ENCODE peak calls at places on chromosomes 13 and 19, in five cellular contexts. A is ascending aorta, T is lower lobe of right lung, I is upper lobe of right lung, D is neural progenitor cell. C is an unnamed sample. For H3K9me3, the result is how much of the 10 kb centered on the place peaks cover.

GRCh38 chr19:23402388-23402787 is 7.1 kb upstream of the ZNF91 start:
- DNase-seq in A (no peak), T (no peak), I (no peak), D (no peak), C (no peak)

GRCh38 chr19:16131648-16132047 is 11.8 kb upstream of the HSH2D start:
- DNase-seq in A (no peak), T (no peak), I (no peak), D (no peak), C (no peak)

GRCh38 chr13:114056205-114057013 is 76.0 kb downstream of the RASA3 start:
- DNase-seq in A (no peak), T (no peak), I (no peak), D (no peak), C (peak)

GRCh38 chr13:43146400-43146799 is 123.0 kb downstream of the DNAJC15 start:
- DNase-seq in A (no peak), T (no peak), I (no peak), D (no peak), C (no peak)

GRCh38 chr13:25409938-25410337 is 38.2 kb downstream of the ATP8A2 start:
- DNase-seq in A (no peak), T (no peak), I (no peak), D (no peak), C (no peak)

GRCh38 chr19:48896191-48896720 is 2.3 kb downstream of the TULP2 start:
- DNase-seq in A (no peak), T (peak), I (peak), D (peak), C (peak)

GRCh38 chr19:11191273-11191755 is 6.0 kb downstream of the KANK2 start:
- DNase-seq in A (peak), T (peak), I (no peak), D (no peak), C (peak)

GRCh38 chr19:16888629-16889371 is at the start of gene F2RL3:
- DNase-seq in A (no peak), T (peak), I (peak), D (no peak), C (peak)

GRCh38 chr19:11480081-11480926 is 542 bp downstream of the ELAVL3 start:
- DNase-seq in A (no peak), T (no peak), I (no peak), D (no peak), C (peak)

GRCh38 chr13:89199138-89199537 is 1528.0 kb downstream of the SLITRK5 start:
- DNase-seq in A (no peak), T (no peak), I (no peak), D (no peak), C (no peak)

GRCh38 chr13:57631607-57632275 is at the start of gene PCDH17:
- DNase-seq in A (no peak), T (no peak), I (peak), D (peak), C (no peak)

GRCh38 chr13:94586371-94586770 is 9.6 kb downstream of the TGDS start:
- DNase-seq in A (no peak), T (no peak), I (no peak), D (no peak), C (no peak)

DNA sequence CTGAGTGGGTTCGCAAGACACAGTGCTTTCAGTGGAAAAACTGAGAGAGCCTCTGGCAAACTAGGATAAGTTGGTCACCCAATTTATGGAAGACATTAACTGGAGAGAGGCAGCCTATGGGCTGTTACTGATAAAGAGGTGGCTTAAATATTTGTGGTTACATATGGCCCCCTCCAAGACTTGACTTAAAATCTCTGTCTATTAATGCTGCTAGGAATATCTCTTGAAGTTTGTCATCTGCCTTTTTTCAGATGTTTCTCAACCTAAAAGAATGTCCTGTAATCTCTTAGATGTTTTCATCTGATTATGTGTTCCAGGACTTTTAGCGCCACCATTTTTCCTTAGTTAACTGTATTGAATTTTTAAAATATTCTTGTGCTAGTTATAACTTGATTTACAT is 54.6 kb downstream of the NAA16 start:
- DNase-seq in A (no peak), T (no peak), I (no peak), D (no peak), C (no peak)
- H3K27ac ChIP-seq in A (no peak), T (no peak), I (no peak), D (no peak), C (no peak)

GRCh38 chr19:34960103-34960805 is 3.8 kb downstream of the ZNF792 start:
- DNase-seq in A (no peak), T (no peak), I (no peak), D (no peak), C (no peak)
- H3K9me3 ChIP-seq in A (under half), T (half or more), I (under half), D (under half), C (half or more)

GRCh38 chr13:73765651-73766384 is 368.4 kb downstream of the KLF12 start:
- DNase-seq in A (peak), T (peak), I (peak), D (peak), C (peak)
- H3K27ac ChIP-seq in A (peak), T (peak), I (peak), D (peak), C (peak)

DNA sequence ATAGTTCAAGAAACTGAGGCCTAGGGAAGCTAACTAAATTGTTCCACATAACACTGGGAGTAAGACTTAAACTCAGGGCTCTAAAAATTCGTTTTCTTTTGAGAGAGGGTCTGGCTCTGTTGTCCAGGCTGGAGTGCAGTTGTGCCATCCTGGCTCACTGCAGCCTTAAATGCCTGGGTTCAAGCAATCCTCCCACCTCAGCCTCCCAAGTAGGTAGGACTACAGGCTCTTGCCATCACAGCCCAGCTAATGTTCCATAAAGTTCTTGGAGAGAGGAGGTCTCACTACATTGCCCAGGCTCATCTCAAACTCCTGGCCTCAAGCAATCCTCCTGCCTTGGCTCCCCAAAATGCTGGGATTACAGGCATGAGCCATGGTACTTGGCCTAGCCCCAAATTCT is 10.7 kb downstream of the ZMYM5 start:
- DNase-seq in A (no peak), T (no peak), I (no peak), D (no peak), C (no peak)
- H3K9me3 ChIP-seq in A (under half), T (under half), I (under half), D (under half), C (under half)

GRCh38 chr19:1399079-1399478 is 2.3 kb downstream of the GAMT start:
- DNase-seq in A (no peak), T (no peak), I (no peak), D (no peak), C (peak)

GRCh38 chr19:1401138-1401888 is at the start of gene GAMT:
- DNase-seq in A (no peak), T (no peak), I (no peak), D (peak), C (no peak)

GRCh38 chr19:1397838-1398237 is 3.5 kb downstream of the GAMT start:
- DNase-seq in A (no peak), T (no peak), I (no peak), D (no peak), C (no peak)

GRCh38 chr19:1400281-1401137 is 833 bp downstream of the GAMT start:
- DNase-seq in A (no peak), T (no peak), I (no peak), D (peak), C (no peak)

DNA sequence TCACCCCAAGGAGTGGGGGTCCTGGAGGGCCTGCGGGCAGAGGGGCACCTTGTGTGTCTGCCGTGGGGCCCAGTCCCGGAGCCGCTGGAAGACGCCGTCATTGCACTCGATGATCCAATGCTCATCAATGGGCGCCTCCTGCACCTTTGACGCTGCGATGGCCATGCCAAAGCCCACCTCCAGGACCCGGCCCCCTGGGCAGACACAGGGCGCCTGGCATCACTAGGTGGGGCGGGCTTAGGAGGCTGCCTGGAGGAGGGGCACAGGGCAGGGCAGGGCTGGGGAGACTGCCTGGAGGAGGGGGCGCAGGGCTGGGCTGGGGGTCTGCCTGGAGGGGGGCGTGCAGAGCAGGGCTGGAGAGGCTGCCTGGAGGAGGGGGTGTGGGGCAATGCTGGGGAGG is 1.6 kb downstream of the GAMT start:
- DNase-seq in A (no peak), T (no peak), I (no peak), D (no peak), C (peak)
- H3K27ac ChIP-seq in A (no peak), T (no peak), I (no peak), D (no peak), C (peak)

DNA sequence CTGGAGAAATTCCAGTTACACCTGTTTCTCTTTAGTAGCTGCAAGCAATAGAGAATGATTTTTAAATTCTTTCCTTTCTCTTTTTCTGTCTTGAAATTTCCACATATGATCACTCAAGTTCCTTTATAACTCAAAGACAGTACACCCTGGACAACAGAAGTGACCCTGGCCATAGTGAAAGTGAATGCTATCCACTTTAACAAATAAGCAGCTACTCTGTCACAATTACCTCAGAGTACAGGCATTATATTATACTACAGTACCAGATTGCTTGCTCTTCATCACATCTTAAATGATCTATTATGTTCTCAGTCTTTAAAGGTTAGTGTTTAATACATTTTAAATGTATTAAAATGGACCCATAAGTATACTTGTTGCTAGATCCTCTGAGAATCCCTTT is 136.2 kb downstream of the KLF12 start:
- DNase-seq in A (no peak), T (no peak), I (no peak), D (no peak), C (no peak)
- H3K9me3 ChIP-seq in A (under half), T (under half), I (under half), D (under half), C (under half)

GRCh38 chr13:28408235-28408848 is 86.6 kb downstream of the FLT1 start:
- DNase-seq in A (no peak), T (no peak), I (no peak), D (no peak), C (no peak)
- H3K27ac ChIP-seq in A (no peak), T (no peak), I (no peak), D (no peak), C (peak)

DNA sequence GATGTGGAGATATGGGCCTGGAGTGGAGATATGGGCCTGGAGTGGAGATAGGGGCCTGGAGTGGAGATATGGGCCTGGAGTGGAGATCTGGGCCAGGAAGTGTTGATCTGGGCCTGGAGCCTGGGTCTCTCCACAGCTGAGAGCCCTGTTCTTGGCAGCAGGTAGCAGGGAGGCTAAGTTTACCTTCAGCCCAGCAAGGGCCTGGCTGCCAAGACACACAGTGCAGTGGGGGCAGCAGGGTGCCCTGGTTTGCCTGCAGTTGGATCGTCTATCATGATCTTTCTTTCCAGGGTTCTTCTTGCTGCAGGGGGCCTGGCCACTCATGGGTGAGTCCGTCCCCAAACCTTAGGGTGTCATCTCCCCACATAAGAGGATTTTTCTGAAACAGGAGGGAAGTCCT is 687 bp downstream of the KIR3DL2 start:
- DNase-seq in A (no peak), T (no peak), I (no peak), D (no peak), C (peak)
- H3K9me3 ChIP-seq in A (under half), T (under half), I (under half), D (under half), C (under half)